ENCODE peak calls at places on chromosomes 1 and 21, in four cellular contexts. Z is T-helper 2 cell, G is Ammon's horn, B is NCI-H226. S is an unnamed sample.

GRCh38 chr1:227155688-227156087 is 162.6 kb downstream of the CDC42BPA start:
- DNase-seq in Z (no peak), G (no peak), B (no peak), S (no peak)

GRCh38 chr1:1603671-1604373 is 3.9 kb upstream of the FNDC10 start:
- DNase-seq in Z (no peak), G (no peak), B (no peak), S (no peak)

GRCh38 chr1:101509370-101509769 is 272.6 kb downstream of the S1PR1 start:
- DNase-seq in Z (no peak), G (peak), B (no peak), S (peak)

GRCh38 chr1:80779278-80779677 is 1021.5 kb upstream of the ADGRL2 start:
- DNase-seq in Z (no peak), G (no peak), B (no peak), S (no peak)

GRCh38 chr1:24189528-24189927 is 2.4 kb upstream of the IFNLR1 start:
- DNase-seq in Z (no peak), G (peak), B (no peak), S (no peak)

GRCh38 chr21:23801292-23801691 is 1806.0 kb downstream of the MRPL39 start:
- DNase-seq in Z (no peak), G (no peak), B (no peak), S (no peak)

GRCh38 chr1:58573705-58574591 is 3.1 kb downstream of the TACSTD2 start:
- DNase-seq in Z (no peak), G (no peak), B (no peak), S (no peak)

GRCh38 chr1:167463055-167463454 is 55.3 kb downstream of the CD247 start:
- DNase-seq in Z (no peak), G (no peak), B (no peak), S (no peak)

GRCh38 chr1:7117599-7118281 is 332.5 kb downstream of the CAMTA1 start:
- DNase-seq in Z (no peak), G (peak), B (peak), S (no peak)

GRCh38 chr1:203858055-203858454 is 3.3 kb upstream of the SNRPE start:
- DNase-seq in Z (no peak), G (no peak), B (peak), S (no peak)

GRCh38 chr1:74714429-74715362 is 18.2 kb downstream of the CRYZ start:
- DNase-seq in Z (no peak), G (no peak), B (no peak), S (no peak)

GRCh38 chr1:25197235-25197930 is 34.9 kb downstream of the SYF2 start:
- DNase-seq in Z (no peak), G (no peak), B (no peak), S (no peak)

GRCh38 chr1:91129017-91129416 is 107.2 kb upstream of the ZNF644 start:
- DNase-seq in Z (no peak), G (no peak), B (no peak), S (no peak)

GRCh38 chr1:46546210-46546609 is 5.2 kb downstream of the KNCN start:
- DNase-seq in Z (no peak), G (no peak), B (no peak), S (no peak)

GRCh38 chr1:89050649-89051033 is 14.4 kb downstream of the GBP1 start:
- DNase-seq in Z (no peak), G (no peak), B (no peak), S (no peak)

GRCh38 chr1:202998836-202999750 is 8.1 kb upstream of the TMEM183A start:
- DNase-seq in Z (peak), G (peak), B (peak), S (no peak)

GRCh38 chr1:226949401-226949800 is 9.3 kb downstream of the COQ8A start:
- DNase-seq in Z (no peak), G (no peak), B (no peak), S (no peak)

GRCh38 chr1:53992085-53992874 is 25.7 kb downstream of the LDLRAD1 start:
- DNase-seq in Z (no peak), G (no peak), B (no peak), S (no peak)

GRCh38 chr1:67431869-67432578 is 1.8 kb upstream of the SERBP1 start:
- DNase-seq in Z (no peak), G (no peak), B (no peak), S (no peak)

GRCh38 chr1:223741861-223742260 is 29.5 kb downstream of the CAPN2 start:
- DNase-seq in Z (no peak), G (no peak), B (no peak), S (peak)

GRCh38 chr1:156440689-156441437 is 59.7 kb downstream of the MEF2D start:
- DNase-seq in Z (no peak), G (no peak), B (no peak), S (no peak)

GRCh38 chr1:152870831-152871730 is 7.0 kb upstream of the SMCP start:
- DNase-seq in Z (no peak), G (peak), B (peak), S (no peak)

GRCh38 chr1:235313931-235314678 is 13.9 kb downstream of the ARID4B start:
- DNase-seq in Z (no peak), G (no peak), B (no peak), S (no peak)